ENCODE peak calls at places on chromosomes 3 and 15, in six cellular contexts. H is AG04449, A is nephron progenitor cell, B is left lung, L is fibroblast of lung, Z is testis. K is an unnamed sample.

GRCh38 chr3:118165413-118165812 is 869.2 kb downstream of the IGSF11 start:
- DNase-seq in A (no peak), B (no peak), Z (no peak), L (no peak), H (no peak), K (no peak)

GRCh38 chr3:128794067-128794768 is 68.2 kb downstream of the RAB7A start:
- DNase-seq in H (peak), Z (no peak), B (no peak), A (no peak), L (peak), K (no peak)

GRCh38 chr3:143585720-143586456 is 262.4 kb downstream of the SLC9A9 start:
- DNase-seq in Z (no peak), H (no peak), B (no peak), A (no peak), L (no peak), K (no peak)

GRCh38 chr3:50651445-50651844 is 23.3 kb upstream of the DOCK3 start:
- DNase-seq in L (no peak), Z (no peak), H (no peak), A (no peak), B (no peak), K (no peak)

GRCh38 chr15:69402816-69403215 is 11.3 kb upstream of the KIF23 start:
- DNase-seq in A (no peak), Z (no peak), L (no peak), H (no peak), B (no peak), K (no peak)

GRCh38 chr15:41852736-41853135 is 14.1 kb downstream of the PLA2G4B start:
- DNase-seq in B (no peak), Z (no peak), A (no peak), H (no peak), L (no peak), K (no peak)

GRCh38 chr3:190577225-190577624 is 63.3 kb downstream of the IL1RAP start:
- DNase-seq in A (no peak), B (no peak), H (no peak), L (no peak), Z (no peak), K (no peak)

GRCh38 chr15:99105516-99106341 is 849 bp downstream of the SYNM start:
- DNase-seq in Z (peak), H (no peak), L (peak), A (peak), B (peak), K (no peak)

GRCh38 chr15:67303490-67304363 is 49.1 kb downstream of the IQCH start:
- DNase-seq in Z (peak), H (no peak), L (peak), B (no peak), A (no peak), K (peak)

DNA sequence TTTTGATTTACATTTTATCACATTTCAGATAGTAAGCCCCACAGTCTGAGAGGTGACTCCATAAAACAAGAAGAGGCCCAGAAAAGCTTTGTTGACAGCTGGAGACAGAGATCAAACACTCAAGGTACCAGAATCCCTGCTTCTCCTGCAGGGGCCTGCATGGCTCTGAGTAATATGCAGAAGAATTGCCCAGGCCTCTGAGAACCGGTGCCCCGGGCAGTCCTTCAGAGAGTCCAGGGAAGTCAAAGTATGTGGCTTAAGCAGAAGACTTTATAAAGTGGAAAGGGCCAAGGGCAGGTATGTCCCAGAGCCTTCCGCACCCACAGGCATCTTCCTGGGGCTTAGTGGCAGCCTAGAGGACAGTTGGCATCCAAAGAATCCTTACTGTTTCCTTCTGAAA is 12.8 kb downstream of the ATRIP start:
- DNase-seq in L (no peak), B (no peak), A (no peak), Z (no peak), H (no peak), K (no peak)
- TF ChIP-seq CTCF in L (no peak), B (no peak), A (no peak), Z (no peak), H (no peak), K (no peak)

GRCh38 chr15:100245496-100245838 is 96.3 kb downstream of the ADAMTS17 start:
- DNase-seq in Z (no peak), A (no peak), H (no peak), L (no peak), B (no peak), K (no peak)
- TF ChIP-seq CTCF in Z (no peak), A (no peak), H (no peak), L (no peak), B (no peak), K (no peak)

DNA sequence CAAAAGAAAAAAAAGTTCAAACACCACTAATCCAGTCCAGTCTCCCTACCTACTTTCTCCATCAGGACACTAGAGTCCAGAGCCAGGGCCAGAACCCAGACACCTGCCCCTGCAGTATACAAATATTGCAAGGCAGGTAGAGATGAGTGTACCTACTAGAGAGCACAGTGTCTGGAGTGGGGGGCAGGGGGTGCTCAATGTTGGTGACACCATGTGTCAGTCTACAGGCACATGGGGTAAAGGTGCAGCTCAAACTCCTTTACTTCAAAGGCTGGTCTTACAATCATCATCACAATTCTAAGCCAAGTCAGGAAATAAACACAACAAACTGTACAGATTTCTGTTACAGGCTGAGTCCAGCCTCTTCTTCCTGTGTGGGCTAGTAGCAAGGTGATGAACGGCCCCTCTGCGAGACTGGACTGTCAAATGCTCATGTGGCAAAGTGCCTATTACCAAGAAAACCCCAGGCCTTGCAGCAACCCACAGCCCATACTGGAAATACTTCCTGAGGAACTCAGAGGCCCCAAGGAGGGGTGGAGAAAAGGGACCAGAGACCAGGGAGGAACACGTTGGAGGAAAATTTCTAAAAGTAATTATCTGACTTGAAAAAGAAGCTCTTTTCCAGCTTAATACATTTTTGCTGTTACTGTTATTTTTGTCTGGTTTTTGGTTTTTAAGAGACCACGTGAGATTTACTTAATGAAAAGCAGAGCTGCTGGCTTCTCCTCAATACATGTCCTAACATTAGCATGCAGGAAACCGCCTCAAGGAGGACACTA is 29.7 kb downstream of the TBC1D2B start:
- DNase-seq in A (no peak), B (no peak), H (no peak), L (peak), Z (peak), K (no peak)
- TF ChIP-seq CTCF in A (no peak), B (no peak), H (no peak), L (no peak), Z (no peak), K (no peak)

GRCh38 chr15:58839485-58839884 is 68.4 kb downstream of the MINDY2 start:
- DNase-seq in B (no peak), A (no peak), H (no peak), Z (no peak), L (no peak), K (peak)
- TF ChIP-seq CTCF in B (no peak), A (no peak), H (no peak), Z (no peak), L (peak), K (peak)

DNA sequence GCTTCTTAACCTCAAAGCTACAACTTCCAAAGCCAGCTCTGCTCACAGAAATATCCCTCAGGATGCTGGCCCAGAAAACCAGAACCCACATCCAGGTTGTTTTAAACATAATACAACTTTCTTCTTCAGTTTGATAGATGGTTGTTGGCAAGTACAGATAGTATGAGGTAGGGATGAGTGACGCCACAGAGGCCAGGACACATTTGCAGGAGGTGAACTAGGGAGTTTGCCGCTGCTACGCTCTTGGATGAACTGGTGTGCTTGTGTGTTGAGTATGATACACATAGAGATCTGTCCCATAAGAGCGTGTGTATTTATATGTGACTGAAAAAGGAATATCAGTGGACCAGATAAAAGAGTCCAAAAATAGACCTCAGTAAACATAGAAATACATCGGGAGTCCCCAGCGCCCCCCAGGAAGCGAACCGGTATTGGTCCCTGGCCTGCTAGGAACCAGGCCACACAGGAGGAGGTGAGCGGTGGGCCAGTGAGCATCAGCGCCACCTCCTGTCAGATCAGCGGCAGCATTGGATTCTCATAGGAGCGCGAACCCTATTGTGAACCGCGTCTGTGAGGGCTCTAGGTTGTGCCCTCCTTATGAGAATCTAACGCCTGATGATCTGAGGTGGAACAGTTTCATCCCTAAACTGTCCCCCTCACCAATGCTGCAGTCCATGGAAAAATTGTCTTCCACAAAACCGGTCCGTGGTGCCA is 98.0 kb downstream of the LRRK1 start:
- DNase-seq in H (no peak), A (no peak), B (no peak), Z (peak), L (no peak), K (no peak)
- TF ChIP-seq CTCF in H (no peak), A (no peak), B (no peak), Z (no peak), L (no peak), K (peak)

DNA sequence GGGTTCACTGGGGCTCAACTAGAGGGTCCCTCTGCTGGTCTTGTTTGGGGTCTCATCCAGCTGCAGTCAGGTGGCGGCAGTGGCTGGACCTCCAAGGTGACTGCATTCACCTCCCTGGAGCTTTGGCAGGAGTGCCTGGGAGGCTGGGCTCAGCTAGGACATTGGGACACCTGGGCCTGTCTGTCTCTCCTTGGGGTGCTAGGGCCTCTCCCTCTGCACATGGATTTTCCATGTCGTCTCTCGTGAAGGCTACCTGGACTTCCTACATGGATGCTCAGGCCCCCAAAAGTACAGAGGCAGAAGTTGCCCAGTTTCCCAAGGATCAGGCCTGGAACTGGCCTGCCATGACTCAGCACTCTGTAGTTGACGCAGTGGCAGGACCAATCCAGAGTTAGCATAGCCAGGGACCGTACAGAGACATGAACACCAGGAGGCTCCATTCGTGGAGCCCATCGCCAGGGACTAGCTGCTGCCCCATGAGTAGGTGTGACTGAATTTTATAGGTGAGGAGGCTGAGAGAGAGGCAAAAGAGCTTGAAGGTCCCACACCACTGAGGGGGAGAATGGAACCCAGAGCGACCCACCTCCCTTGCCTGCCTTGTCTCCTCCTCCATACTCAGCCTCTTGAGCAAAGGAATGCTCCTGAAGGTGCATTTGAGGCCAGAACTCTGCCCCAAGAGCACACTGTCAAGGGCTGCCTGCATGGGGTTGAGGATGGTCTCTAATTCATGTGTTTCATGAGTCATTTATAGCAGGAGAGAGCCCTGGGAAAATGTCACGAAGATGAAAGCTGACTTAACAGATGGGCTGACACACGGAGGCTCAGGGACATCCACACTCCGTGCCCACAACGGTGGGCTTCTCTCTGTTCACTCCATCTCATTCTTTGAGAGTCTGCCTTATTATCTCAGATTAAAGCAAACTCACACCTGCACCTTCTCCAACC is 13.0 kb upstream of the ALDH1A3 start:
- DNase-seq in L (no peak), A (no peak), H (no peak), Z (no peak), B (no peak), K (no peak)
- TF ChIP-seq CTCF in L (no peak), A (no peak), H (no peak), Z (no peak), B (no peak), K (no peak)

GRCh38 chr3:129937717-129938116 is 36.8 kb upstream of the TRH start:
- DNase-seq in Z (no peak), H (no peak), A (peak), B (no peak), L (no peak), K (no peak)
- TF ChIP-seq CTCF in Z (no peak), H (no peak), A (no peak), B (no peak), L (no peak), K (no peak)

DNA sequence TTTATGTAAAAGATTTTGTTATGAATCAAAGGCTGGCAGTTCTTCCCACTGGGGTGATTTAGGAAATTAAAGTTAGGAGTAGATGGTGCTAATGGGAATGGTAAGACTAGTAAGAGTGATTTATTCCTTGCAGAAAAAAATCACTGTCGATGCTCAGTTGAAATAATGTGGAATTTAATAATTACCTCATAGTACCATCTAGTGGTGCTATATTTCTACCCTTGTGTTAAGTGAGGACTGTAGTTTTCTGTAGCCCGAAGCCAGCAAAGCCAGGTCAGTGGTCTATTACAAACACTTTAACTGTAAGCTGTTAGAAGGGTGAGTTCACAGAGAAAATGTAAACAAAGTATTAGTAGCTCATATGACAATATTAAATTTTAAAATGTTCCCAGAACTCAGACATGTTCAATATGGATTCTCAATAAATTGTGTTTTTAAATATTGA is 39.5 kb upstream of the GOLGA8J start:
- DNase-seq in L (peak), Z (no peak), H (no peak), A (no peak), B (no peak), K (peak)
- TF ChIP-seq CTCF in L (peak), Z (peak), H (peak), A (no peak), B (no peak), K (peak)

GRCh38 chr3:65785065-65785645 is 253.6 kb downstream of the MAGI1 start:
- DNase-seq in H (peak), Z (peak), A (no peak), L (peak), B (no peak), K (peak)
- TF ChIP-seq CTCF in H (peak), Z (peak), A (peak), L (peak), B (peak), K (peak)